ENCODE peak calls at places on chromosomes 16 and 17, in seven cellular contexts. P is RPMI7951; Q is left colon; C is activated T-cell treated with anti-CD3 and anti-CD28 coated beads, Interleukin-2, amount 50 U/mL, for 24 hours; M is activated effector memory CD4-positive, alpha-beta T cell treated with Interleukin-2 at 50 U/mL for 16 hours; K is T follicular helper cell; H is EL. S is an unnamed sample.

GRCh38 chr16:66606000-66606751 is 1.7 kb downstream of the CMTM3 start:
- DNase-seq in P (no peak), Q (peak; percentile 25), C (no peak), M (no peak), K (no peak), H (peak; percentile 25), S (no peak)

GRCh38 chr17:8038954-8039610 is at the start of gene ALOX15B:
- DNase-seq in P (no peak), Q (peak; percentile 74), C (no peak), M (no peak), K (no peak), H (no peak), S (no peak)

GRCh38 chr17:18967806-18968744 is 16.1 kb downstream of the SLC5A10 start:
- DNase-seq in P (peak; percentile 19), Q (no peak), C (no peak), M (no peak), K (no peak), H (peak; percentile 39), S (no peak)

GRCh38 chr17:33021731-33022408 is 30.2 kb downstream of the SPACA3 start:
- DNase-seq in P (no peak), Q (no peak), C (no peak), M (no peak), K (no peak), H (no peak), S (no peak)

GRCh38 chr16:50697881-50698767 is 4.7 kb downstream of the NOD2 start:
- DNase-seq in P (peak; percentile 89), Q (peak; percentile 49), C (peak; percentile 79), M (no peak), K (no peak), H (peak; percentile 52), S (no peak)

GRCh38 chr16:54931041-54931756 is 534 bp downstream of the IRX5 start:
- DNase-seq in P (peak; percentile 53), Q (no peak), C (peak; percentile 52), M (no peak), K (no peak), H (peak; percentile 49), S (no peak)

GRCh38 chr16:71673190-71673956 is 47.4 kb downstream of the MARVELD3 start:
- DNase-seq in P (no peak), Q (no peak), C (no peak), M (no peak), K (no peak), H (no peak), S (no peak)

GRCh38 chr16:31641279-31641678 is 113.6 kb downstream of the AHSP start:
- DNase-seq in P (no peak), Q (no peak), C (no peak), M (no peak), K (no peak), H (no peak), S (no peak)

GRCh38 chr17:16027708-16028584 is 28.3 kb downstream of the TTC19 start:
- DNase-seq in P (peak; percentile 89), Q (no peak), C (peak; percentile 59), M (no peak), K (no peak), H (peak; percentile 94), S (peak; percentile 11)

GRCh38 chr16:1019934-1020305 is 38.4 kb downstream of the SOX8 start:
- DNase-seq in P (peak; percentile 45), Q (no peak), C (no peak), M (no peak), K (no peak), H (peak; percentile 28), S (no peak)

GRCh38 chr17:19387921-19388521 is 1.0 kb upstream of the MFAP4 start:
- DNase-seq in P (peak; percentile 58), Q (peak; percentile 41), C (no peak), M (no peak), K (no peak), H (peak; percentile 77), S (no peak)

GRCh38 chr16:700684-701584 is 4.7 kb downstream of the FBXL16 start:
- DNase-seq in P (no peak), Q (no peak), C (peak; percentile 75), M (peak; percentile 40), K (no peak), H (no peak), S (no peak)

GRCh38 chr17:35679007-35679682 is 52.3 kb upstream of the RASL10B start:
- DNase-seq in P (no peak), Q (no peak), C (no peak), M (no peak), K (no peak), H (peak; percentile 2), S (no peak)

GRCh38 chr17:624341-624860 is 90.2 kb downstream of the VPS53 start:
- DNase-seq in P (no peak), Q (no peak), C (no peak), M (no peak), K (no peak), H (no peak), S (no peak)

GRCh38 chr17:57868775-57869598 is 19.1 kb upstream of the MRPS23 start:
- DNase-seq in P (no peak), Q (no peak), C (no peak), M (no peak), K (no peak), H (no peak), S (no peak)

GRCh38 chr17:69523252-69523861 is 108.9 kb downstream of the MAP2K6 start:
- DNase-seq in P (peak; percentile 50), Q (no peak), C (no peak), M (no peak), K (no peak), H (peak; percentile 60), S (no peak)

GRCh38 chr16:87436225-87437172 is 44.4 kb downstream of the MAP1LC3B start:
- DNase-seq in P (peak; percentile 65), Q (no peak), C (peak; percentile 57), M (no peak), K (no peak), H (peak; percentile 61), S (no peak)

GRCh38 chr16:68259007-68259406 is 5.3 kb upstream of the SLC7A6 start:
- DNase-seq in P (no peak), Q (no peak), C (no peak), M (no peak), K (no peak), H (no peak), S (no peak)

GRCh38 chr17:69414408-69415274 is at the start of gene MAP2K6:
- DNase-seq in P (peak; percentile 69), Q (peak; percentile 86), C (peak; percentile 86), M (peak; percentile 71), K (peak; percentile 73), H (peak; percentile 62), S (peak; percentile 66)

GRCh38 chr16:67666032-67666537 is 465 bp downstream of the ENKD1 start:
- DNase-seq in P (peak; percentile 38), Q (peak; percentile 48), C (no peak), M (no peak), K (no peak), H (peak; percentile 52), S (no peak)

GRCh38 chr17:4187076-4187475 is 44.1 kb downstream of the CYB5D2 start:
- DNase-seq in P (no peak), Q (no peak), C (no peak), M (no peak), K (no peak), H (no peak), S (no peak)